ENCODE peak calls at places on chromosomes 5 and 9, in four cellular contexts. One of them, this sample, is unnamed.

GRCh38 chr9:92325269-92325990 is at the start of the genes CENPP and NOL8:
- DNase-seq in IMR-90: peak
- DNase-seq in H1: peak
- DNase-seq in H9: peak
- DNase-seq in this sample: peak

GRCh38 chr5:64939772-64940510 is 171.2 kb downstream of the CWC27 start:
- DNase-seq in IMR-90: peak
- DNase-seq in H9: peak
- DNase-seq in H1: peak
- DNase-seq in this sample: peak

GRCh38 chr9:111661802-111662491 is 542 bp downstream of the GNG10 start:
- DNase-seq in H1: peak
- DNase-seq in IMR-90: peak
- DNase-seq in H9: peak
- DNase-seq in this sample: peak

GRCh38 chr5:154320209-154320608 is 125.6 kb upstream of the SAP30L start:
- DNase-seq in H1: no peak
- DNase-seq in H9: no peak
- DNase-seq in IMR-90: no peak
- DNase-seq in this sample: no peak

GRCh38 chr9:15249042-15249818 is 57.8 kb downstream of the TTC39B start:
- DNase-seq in H1: no peak
- DNase-seq in IMR-90: peak
- DNase-seq in H9: no peak
- DNase-seq in this sample: peak

GRCh38 chr5:6480133-6481051 is 31.7 kb downstream of the UBE2QL1 start:
- DNase-seq in H1: no peak
- DNase-seq in H9: no peak
- DNase-seq in IMR-90: no peak
- DNase-seq in this sample: peak

GRCh38 chr9:99878651-99879050 is 27.8 kb upstream of the STX17 start:
- DNase-seq in H9: no peak
- DNase-seq in H1: no peak
- DNase-seq in IMR-90: peak
- DNase-seq in this sample: no peak

GRCh38 chr9:7387844-7388243 is 411.7 kb downstream of the DMAC1 start:
- DNase-seq in H9: no peak
- DNase-seq in IMR-90: no peak
- DNase-seq in H1: no peak
- DNase-seq in this sample: no peak

GRCh38 chr5:60101561-60101960 is 208.0 kb upstream of the PDE4D start:
- DNase-seq in H1: no peak
- DNase-seq in IMR-90: no peak
- DNase-seq in H9: no peak
- DNase-seq in this sample: peak

GRCh38 chr5:60339691-60340191 is 360.2 kb downstream of the DEPDC1B start:
- DNase-seq in IMR-90: no peak
- DNase-seq in H1: no peak
- DNase-seq in H9: no peak
- DNase-seq in this sample: no peak

DNA sequence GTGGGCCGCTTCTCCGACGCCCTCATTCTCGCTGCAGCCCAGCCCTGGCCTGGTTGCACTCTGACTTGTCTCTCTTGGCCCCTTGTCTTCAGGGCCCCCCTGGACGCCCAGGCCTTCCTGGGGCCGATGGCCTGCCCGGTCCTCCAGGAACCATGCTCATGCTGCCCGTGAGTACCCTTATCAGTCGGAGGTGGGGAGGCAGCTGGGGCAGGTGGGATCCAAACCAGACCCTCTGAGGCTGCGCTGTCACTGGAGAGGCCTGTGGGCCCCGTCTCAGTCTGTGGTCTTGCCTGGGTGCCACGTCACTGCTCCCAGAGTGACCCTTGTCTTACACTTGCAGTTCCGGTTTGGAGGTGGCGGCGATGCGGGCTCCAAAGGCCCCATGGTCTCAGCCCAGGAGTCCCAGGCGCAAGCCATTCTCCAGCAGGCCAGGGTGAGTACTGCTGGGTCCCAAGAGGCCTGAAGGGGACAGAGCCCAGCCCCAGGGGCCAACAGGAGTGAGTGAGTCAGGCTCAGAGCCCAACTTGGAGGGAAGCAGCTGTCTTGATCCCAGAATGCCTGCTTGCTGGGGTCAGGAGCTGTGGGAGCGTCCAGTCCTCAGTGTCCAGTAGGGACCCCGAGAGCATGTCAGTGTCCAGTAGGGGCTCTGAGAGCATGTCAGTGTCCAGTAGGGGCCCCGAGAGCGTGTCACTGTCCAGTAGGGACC is 109.0 kb downstream of the COL5A1 start:
- DNase-seq in H9: no peak
- DNase-seq in H1: no peak
- DNase-seq in IMR-90: no peak
- DNase-seq in this sample: no peak
- H4K8ac ChIP-seq in H9: no peak
- H4K8ac ChIP-seq in H1: peak
- H4K8ac ChIP-seq in IMR-90: no peak
- H4K8ac ChIP-seq in this sample: no peak

GRCh38 chr9:126002476-126003350 is 255.5 kb downstream of the PBX3 start:
- DNase-seq in IMR-90: no peak
- DNase-seq in H1: no peak
- DNase-seq in H9: no peak
- DNase-seq in this sample: no peak
- H2AK5ac ChIP-seq in IMR-90: no peak
- H2AK5ac ChIP-seq in H1: no peak
- H2AK5ac ChIP-seq in H9: no peak
- H2AK5ac ChIP-seq in this sample: no peak

GRCh38 chr5:175094461-175094860 is 349.5 kb downstream of the DRD1 start:
- DNase-seq in H1: no peak
- DNase-seq in H9: no peak
- DNase-seq in IMR-90: no peak
- DNase-seq in this sample: no peak
- H3K56ac ChIP-seq in H1: no peak
- H3K56ac ChIP-seq in H9: no peak
- H3K56ac ChIP-seq in IMR-90: no peak
- H3K56ac ChIP-seq in this sample: no peak

GRCh38 chr9:96383165-96383939 is at the start of gene SLC35D2:
- DNase-seq in H1: peak
- DNase-seq in IMR-90: peak
- DNase-seq in H9: peak
- DNase-seq in this sample: peak

GRCh38 chr9:96382839-96383164 is 709 bp downstream of the SLC35D2 start:
- DNase-seq in H1: no peak
- DNase-seq in IMR-90: no peak
- DNase-seq in H9: no peak
- DNase-seq in this sample: no peak

GRCh38 chr9:96382175-96382574 is 1.3 kb downstream of the SLC35D2 start:
- DNase-seq in IMR-90: peak
- DNase-seq in H9: no peak
- DNase-seq in H1: no peak
- DNase-seq in this sample: no peak

GRCh38 chr9:96379461-96379860 is 4.0 kb downstream of the SLC35D2 start:
- DNase-seq in IMR-90: peak
- DNase-seq in H9: no peak
- DNase-seq in H1: no peak
- DNase-seq in this sample: no peak

DNA sequence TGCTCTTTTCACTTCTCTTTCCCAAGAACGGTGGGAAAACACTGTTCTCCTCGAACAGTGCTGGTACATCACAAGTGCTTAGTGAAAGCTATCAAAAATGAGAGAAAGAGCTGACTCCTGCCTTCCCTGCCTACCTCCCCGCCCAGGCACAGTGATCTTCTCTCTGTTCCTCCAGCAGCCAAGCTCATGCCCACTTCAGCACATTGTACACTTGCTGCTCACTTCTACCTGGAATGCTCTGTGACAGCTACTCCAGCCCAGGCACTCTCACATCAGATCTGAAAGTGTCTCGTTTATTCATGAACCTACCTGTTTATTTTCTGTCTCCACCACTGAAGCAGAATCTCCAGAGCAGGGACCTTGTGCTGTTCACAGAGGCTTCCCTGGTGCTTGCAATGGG is 1.8 kb downstream of the SLC35D2 start:
- DNase-seq in IMR-90: no peak
- DNase-seq in H1: no peak
- DNase-seq in H9: no peak
- DNase-seq in this sample: no peak
- H4K8ac ChIP-seq in IMR-90: no peak
- H4K8ac ChIP-seq in H1: no peak
- H4K8ac ChIP-seq in H9: no peak
- H4K8ac ChIP-seq in this sample: no peak

GRCh38 chr9:38360880-38361836 is 31.3 kb upstream of the ALDH1B1 start:
- DNase-seq in IMR-90: no peak
- DNase-seq in H9: no peak
- DNase-seq in H1: no peak
- DNase-seq in this sample: peak
- H2AK5ac ChIP-seq in IMR-90: no peak
- H2AK5ac ChIP-seq in H9: no peak
- H2AK5ac ChIP-seq in H1: no peak
- H2AK5ac ChIP-seq in this sample: no peak

DNA sequence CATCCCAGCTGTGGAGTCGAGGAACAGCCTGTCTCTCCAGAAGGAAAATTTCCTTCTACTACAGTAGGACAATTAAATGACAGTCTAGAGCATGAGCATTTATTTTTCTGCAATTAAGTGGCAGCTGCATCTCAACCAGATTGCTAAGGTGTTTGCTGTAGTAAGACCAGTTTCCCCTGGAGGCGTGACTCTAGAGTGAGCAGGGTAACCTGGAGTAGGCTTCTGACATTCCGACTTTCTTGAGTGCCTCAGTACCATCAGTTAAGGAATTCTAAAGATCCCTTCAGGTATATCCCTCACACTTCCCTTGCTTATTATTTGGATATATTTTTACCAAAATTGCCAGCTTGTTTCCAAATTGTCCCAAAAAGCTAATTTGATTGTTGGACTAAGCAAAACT is 59.2 kb upstream of the IRX2 start:
- DNase-seq in H1: no peak
- DNase-seq in H9: no peak
- DNase-seq in IMR-90: no peak
- DNase-seq in this sample: no peak
- H3K56ac ChIP-seq in H1: no peak
- H3K56ac ChIP-seq in H9: no peak
- H3K56ac ChIP-seq in IMR-90: no peak
- H3K56ac ChIP-seq in this sample: no peak

GRCh38 chr9:113409883-113410206 is 630 bp downstream of the POLE3 start:
- DNase-seq in IMR-90: no peak
- DNase-seq in H1: no peak
- DNase-seq in H9: no peak
- DNase-seq in this sample: no peak
- H4K8ac ChIP-seq in IMR-90: peak
- H4K8ac ChIP-seq in H1: peak
- H4K8ac ChIP-seq in H9: no peak
- H4K8ac ChIP-seq in this sample: no peak

GRCh38 chr9:89885156-89885555 is 280.3 kb downstream of the GADD45G start:
- DNase-seq in H1: peak
- DNase-seq in IMR-90: no peak
- DNase-seq in H9: peak
- DNase-seq in this sample: no peak

GRCh38 chr9:89886281-89886700 is 281.5 kb downstream of the GADD45G start:
- DNase-seq in IMR-90: no peak
- DNase-seq in H9: peak
- DNase-seq in H1: no peak
- DNase-seq in this sample: peak

GRCh38 chr9:89888233-89888632 is 283.4 kb downstream of the GADD45G start:
- DNase-seq in H9: peak
- DNase-seq in IMR-90: no peak
- DNase-seq in H1: no peak
- DNase-seq in this sample: no peak

GRCh38 chr9:89888677-89889076 is 283.9 kb downstream of the GADD45G start:
- DNase-seq in IMR-90: no peak
- DNase-seq in H9: no peak
- DNase-seq in H1: no peak
- DNase-seq in this sample: no peak

GRCh38 chr9:89887286-89887685 is 282.5 kb downstream of the GADD45G start:
- DNase-seq in IMR-90: no peak
- DNase-seq in H1: no peak
- DNase-seq in H9: peak
- DNase-seq in this sample: no peak
- H2AK5ac ChIP-seq in IMR-90: no peak
- H2AK5ac ChIP-seq in H1: no peak
- H2AK5ac ChIP-seq in H9: no peak
- H2AK5ac ChIP-seq in this sample: no peak

This sample was measured in mesendoderm.